ENCODE peak calls at places on chromosome 4, in eight cellular contexts. K is fibroblast of lung, B is pancreas, H is astrocyte of the spinal cord, C is neural progenitor cell, U is choroid plexus epithelial cell, W is left lung, Z is endothelial cell. I is an unnamed sample.

GRCh38 chr4:123455360-123455759 is 58.8 kb downstream of the SPRY1 start:
- DNase-seq in C (no peak), B (no peak), W (no peak), U (no peak), Z (no peak), K (no peak), H (no peak), I (no peak)

GRCh38 chr4:86011117-86011516 is 348.7 kb downstream of the MAPK10 start:
- DNase-seq in U (peak), C (no peak), H (peak), W (no peak), K (peak), Z (no peak), B (no peak), I (no peak)

GRCh38 chr4:23819041-23819511 is 70.8 kb downstream of the PPARGC1A start:
- DNase-seq in Z (no peak), B (no peak), C (no peak), K (peak), U (peak), H (peak), W (peak), I (no peak)

GRCh38 chr4:77878176-77878575 is 15.5 kb downstream of the MRPL1 start:
- DNase-seq in K (no peak), W (no peak), C (no peak), B (no peak), H (no peak), Z (no peak), U (no peak), I (no peak)

GRCh38 chr4:146340798-146341197 is 126.5 kb downstream of the REELD1 start:
- DNase-seq in U (peak), B (no peak), K (peak), W (no peak), H (peak), Z (no peak), C (no peak), I (no peak)

GRCh38 chr4:151238477-151238876 is 38.5 kb upstream of the PRSS48 start:
- DNase-seq in C (no peak), Z (no peak), W (no peak), H (peak), K (peak), U (peak), B (no peak), I (no peak)

GRCh38 chr4:134610172-134610571 is 408.6 kb upstream of the PABPC4L start:
- DNase-seq in K (no peak), W (no peak), C (no peak), B (no peak), H (no peak), Z (no peak), U (no peak), I (no peak)

GRCh38 chr4:145830699-145831098 is 107.9 kb downstream of the ZNF827 start:
- DNase-seq in H (no peak), C (no peak), K (no peak), B (no peak), U (no peak), Z (no peak), W (no peak), I (no peak)

GRCh38 chr4:2364654-2365053 is 53.8 kb downstream of the ZFYVE28 start:
- DNase-seq in H (peak), K (peak), B (peak), Z (no peak), U (peak), C (no peak), W (no peak), I (no peak)

GRCh38 chr4:61442936-61443335 is 242.8 kb downstream of the ADGRL3 start:
- DNase-seq in K (peak), H (no peak), W (no peak), C (no peak), Z (no peak), B (no peak), U (peak), I (no peak)

GRCh38 chr4:123740236-123740635 is 343.6 kb downstream of the SPRY1 start:
- DNase-seq in H (peak), W (no peak), C (no peak), K (no peak), Z (no peak), B (no peak), U (peak), I (no peak)

GRCh38 chr4:79178770-79179169 is 147.1 kb downstream of the NAA11 start:
- DNase-seq in C (no peak), W (no peak), U (peak), H (no peak), Z (no peak), B (no peak), K (peak), I (no peak)

GRCh38 chr4:17967078-17967477 is 54.5 kb downstream of the LCORL start:
- DNase-seq in B (no peak), H (no peak), Z (no peak), K (no peak), W (no peak), U (no peak), C (no peak), I (no peak)

GRCh38 chr4:1395941-1396805 is 10.1 kb downstream of the NKX1-1 start:
- DNase-seq in H (no peak), Z (no peak), W (no peak), B (no peak), K (no peak), U (no peak), C (no peak), I (no peak)

GRCh38 chr4:145887241-145887964 is 51.2 kb downstream of the ZNF827 start:
- DNase-seq in H (peak), B (no peak), W (no peak), U (peak), K (peak), Z (no peak), C (no peak), I (no peak)

GRCh38 chr4:152635876-152636275 is 43.9 kb downstream of the TMEM154 start:
- DNase-seq in C (no peak), Z (no peak), H (no peak), W (no peak), U (no peak), B (no peak), K (no peak), I (no peak)

GRCh38 chr4:47221721-47222120 is 190.4 kb downstream of the GABRB1 start:
- DNase-seq in Z (no peak), H (peak), K (peak), B (no peak), U (peak), C (no peak), W (no peak), I (no peak)

GRCh38 chr4:169109276-169109675 is 99.2 kb upstream of the CBR4 start:
- DNase-seq in Z (no peak), C (no peak), H (no peak), U (no peak), W (no peak), K (no peak), B (no peak), I (no peak)

GRCh38 chr4:82213485-82214162 is 160.2 kb downstream of the HNRNPD start:
- DNase-seq in C (no peak), U (no peak), H (no peak), W (no peak), Z (no peak), K (no peak), B (no peak), I (no peak)

GRCh38 chr4:15400911-15401671 is 26.7 kb upstream of the C1QTNF7 start:
- DNase-seq in W (peak), C (no peak), K (peak), H (peak), U (peak), Z (no peak), B (no peak), I (no peak)

GRCh38 chr4:85565761-85566480 is 91.0 kb downstream of the ARHGAP24 start:
- DNase-seq in C (no peak), B (no peak), U (peak), H (peak), Z (no peak), K (peak), W (no peak), I (no peak)

GRCh38 chr4:14234330-14234729 is 606.8 kb upstream of the BOD1L1 start:
- DNase-seq in U (peak), K (peak), H (no peak), C (no peak), Z (no peak), B (no peak), W (no peak), I (no peak)

GRCh38 chr4:110540606-110541440 is 64.9 kb downstream of the ENPEP start:
- DNase-seq in W (no peak), B (no peak), C (no peak), H (peak), Z (no peak), U (peak), K (peak), I (no peak)

GRCh38 chr4:13427599-13428325 is 56.4 kb downstream of the RAB28 start:
- DNase-seq in K (peak), U (peak), H (no peak), C (no peak), Z (no peak), W (no peak), B (no peak), I (no peak)

GRCh38 chr4:101345596-101346311 is 1.6 kb downstream of the PPP3CA start:
- DNase-seq in C (peak), U (peak), H (peak), K (peak), Z (peak), B (peak), W (peak), I (peak)

GRCh38 chr4:30610361-30610760 is 109.8 kb upstream of the PCDH7 start:
- DNase-seq in B (no peak), W (no peak), K (peak), U (peak), Z (no peak), C (no peak), H (peak), I (no peak)

GRCh38 chr4:89283226-89283974 is 24.2 kb downstream of the GPRIN3 start:
- DNase-seq in C (no peak), H (no peak), W (no peak), K (peak), U (peak), B (no peak), Z (no peak), I (no peak)

GRCh38 chr4:180827193-180827592 is 1416.0 kb upstream of the TENM3 start:
- DNase-seq in K (peak), H (peak), C (no peak), U (peak), W (no peak), B (no peak), Z (no peak), I (no peak)

GRCh38 chr4:5374577-5374976 is 323.3 kb downstream of the STK32B start:
- DNase-seq in Z (no peak), U (no peak), C (no peak), K (no peak), H (no peak), W (no peak), B (no peak), I (no peak)

GRCh38 chr4:5374994-5375393 is 323.7 kb downstream of the STK32B start:
- DNase-seq in H (no peak), K (no peak), U (no peak), Z (no peak), C (no peak), B (no peak), W (no peak), I (no peak)

GRCh38 chr4:5376015-5376414 is 324.7 kb downstream of the STK32B start:
- DNase-seq in W (no peak), B (no peak), Z (no peak), C (no peak), K (no peak), U (no peak), H (no peak), I (no peak)

GRCh38 chr4:5381981-5382441 is 326.3 kb downstream of the EVC2 start:
- DNase-seq in C (no peak), B (no peak), U (peak), Z (no peak), K (peak), H (peak), W (no peak), I (no peak)

GRCh38 chr4:5378002-5378401 is 326.7 kb downstream of the STK32B start:
- DNase-seq in K (no peak), U (peak), C (peak), Z (no peak), W (no peak), H (no peak), B (no peak), I (peak)
- TF ChIP-seq CTCF in K (no peak), U (peak), C (peak), Z (no peak), W (no peak), H (peak), B (no peak), I (peak)

DNA sequence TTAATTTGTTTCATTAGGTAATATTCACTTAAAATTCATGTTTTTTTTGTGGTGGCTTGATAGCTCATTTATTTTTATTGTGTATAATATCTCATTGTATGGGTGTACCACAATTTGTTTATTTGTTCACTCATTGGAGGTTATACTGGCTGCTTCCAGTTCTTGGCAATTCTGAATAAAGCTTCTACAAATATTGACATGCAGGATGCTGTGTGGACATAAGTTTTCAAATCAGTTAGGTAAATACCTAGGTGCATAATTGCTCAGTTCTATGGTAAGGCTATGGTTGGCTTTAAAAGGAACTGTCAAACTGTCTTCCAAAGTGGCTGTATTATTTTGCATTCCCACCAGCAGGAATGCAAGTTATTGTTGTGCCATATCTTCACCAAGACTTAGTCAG is 504.5 kb upstream of the GALNTL6 start:
- DNase-seq in Z (no peak), H (no peak), K (no peak), W (no peak), B (no peak), C (no peak), U (no peak), I (no peak)
- TF ChIP-seq CTCF in Z (no peak), H (no peak), K (no peak), W (no peak), B (no peak), C (no peak), U (no peak), I (no peak)

DNA sequence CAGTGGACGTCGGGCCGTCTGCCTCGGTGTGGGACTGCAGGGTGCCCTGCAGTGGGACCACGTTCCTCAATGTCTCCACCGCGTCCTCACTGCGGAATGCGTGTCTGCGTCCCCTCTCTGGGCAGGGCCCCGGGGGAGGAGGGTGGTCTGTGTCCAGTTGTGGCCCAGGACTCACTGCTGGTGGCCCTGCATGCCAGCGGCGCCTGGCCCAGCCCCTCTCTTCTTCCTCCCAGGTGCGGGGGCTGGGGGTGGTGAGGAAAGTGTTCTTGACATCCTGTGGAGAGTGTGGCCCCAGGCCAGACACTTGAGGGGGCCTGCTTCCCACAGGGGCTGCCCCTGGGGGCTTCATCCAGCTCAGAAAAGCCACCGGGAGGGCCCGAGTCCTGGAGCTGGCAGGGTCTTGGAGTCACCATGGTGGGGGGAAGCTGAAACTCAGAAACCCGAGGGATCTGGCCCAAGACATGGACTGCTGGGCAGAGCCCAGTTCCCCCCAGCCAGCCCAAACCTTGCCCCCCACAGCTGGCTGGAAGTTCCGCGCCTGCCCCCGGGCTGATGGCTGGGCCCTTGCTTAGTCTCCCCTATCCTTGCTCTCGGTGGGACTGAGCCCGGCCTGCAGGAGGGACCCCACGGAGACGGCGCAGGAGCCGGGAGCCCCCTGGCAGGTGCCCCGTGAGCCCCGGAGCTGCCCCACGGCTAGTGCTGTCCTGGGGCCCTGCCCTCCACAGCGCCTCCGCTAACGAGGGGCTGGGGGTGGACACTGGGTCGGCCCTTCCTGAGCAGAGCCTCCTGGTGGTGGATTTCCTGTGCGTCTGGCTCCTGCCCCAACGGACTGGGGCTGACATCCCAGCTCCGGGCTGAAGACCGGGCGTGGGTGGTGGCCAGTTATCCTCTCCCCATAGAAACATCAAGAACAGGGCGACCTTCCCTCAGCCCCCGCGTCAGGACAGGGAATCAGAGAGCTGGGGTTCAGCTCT is 2.9 kb downstream of the DOK7 start:
- DNase-seq in H (no peak), W (no peak), K (no peak), Z (peak), C (peak), U (no peak), B (peak), I (no peak)
- TF ChIP-seq CTCF in H (peak), W (no peak), K (no peak), Z (peak), C (peak), U (peak), B (no peak), I (peak)

GRCh38 chr4:25658777-25659176 is 3.1 kb downstream of the SLC34A2 start:
- DNase-seq in C (no peak), B (no peak), W (no peak), Z (no peak), K (no peak), H (no peak), U (no peak), I (no peak)

GRCh38 chr4:25663778-25664177 is 8.1 kb downstream of the SLC34A2 start:
- DNase-seq in Z (no peak), C (peak), B (no peak), H (no peak), K (no peak), U (no peak), W (no peak), I (no peak)

GRCh38 chr4:25658357-25658771 is 2.7 kb downstream of the SLC34A2 start:
- DNase-seq in C (no peak), W (peak), B (no peak), Z (no peak), H (no peak), U (no peak), K (no peak), I (no peak)

GRCh38 chr4:25666031-25666630 is 10.5 kb downstream of the SLC34A2 start:
- DNase-seq in K (no peak), B (no peak), C (no peak), Z (peak), W (no peak), U (no peak), H (no peak), I (no peak)

GRCh38 chr4:25662306-25662705 is 6.7 kb downstream of the SLC34A2 start:
- DNase-seq in K (no peak), C (no peak), H (no peak), W (no peak), U (no peak), Z (no peak), B (no peak), I (no peak)
- TF ChIP-seq CTCF in K (no peak), C (no peak), H (no peak), W (no peak), U (no peak), Z (no peak), B (no peak), I (no peak)

GRCh38 chr4:186471441-186471840 is 83.9 kb downstream of the MTNR1A start:
- DNase-seq in B (no peak), U (no peak), H (no peak), K (no peak), Z (no peak), W (no peak), C (no peak), I (no peak)

GRCh38 chr4:186473933-186474332 is 81.4 kb downstream of the MTNR1A start:
- DNase-seq in W (no peak), H (no peak), U (no peak), Z (no peak), B (no peak), K (no peak), C (no peak), I (no peak)

GRCh38 chr4:186475202-186475601 is 80.2 kb downstream of the MTNR1A start:
- DNase-seq in B (no peak), K (no peak), W (no peak), U (no peak), H (no peak), C (no peak), Z (no peak), I (no peak)

GRCh38 chr4:186472948-186473347 is 82.4 kb downstream of the MTNR1A start:
- DNase-seq in W (no peak), U (peak), Z (no peak), H (peak), B (no peak), C (peak), K (peak), I (no peak)
- TF ChIP-seq CTCF in W (peak), U (peak), Z (peak), H (peak), B (peak), C (peak), K (peak), I (peak)

I was measured in neural crest cell.